ENCODE peak calls at places on chromosomes 16 and 17, in seven cellular contexts. One of them, this sample, is unnamed.

GRCh38 chr16:10136916-10137315 is 45.3 kb downstream of the GRIN2A start:
- DNase-seq in OCI-LY7: no peak
- DNase-seq in BJ: no peak
- DNase-seq in cardiac fibroblast: no peak
- DNase-seq in WERI-Rb-1: peak; percentile 34
- DNase-seq in coronary artery: no peak
- DNase-seq in sigmoid colon: no peak
- DNase-seq in this sample: no peak

GRCh38 chr17:75482098-75482943 is 25.9 kb downstream of the TMEM94 start:
- DNase-seq in BJ: no peak
- DNase-seq in coronary artery: no peak
- DNase-seq in WERI-Rb-1: no peak
- DNase-seq in cardiac fibroblast: no peak
- DNase-seq in sigmoid colon: no peak
- DNase-seq in OCI-LY7: no peak
- DNase-seq in this sample: no peak

GRCh38 chr16:11499295-11500089 is 87.2 kb downstream of the LITAF start:
- DNase-seq in WERI-Rb-1: no peak
- DNase-seq in coronary artery: no peak
- DNase-seq in BJ: no peak
- DNase-seq in sigmoid colon: no peak
- DNase-seq in cardiac fibroblast: no peak
- DNase-seq in OCI-LY7: no peak
- DNase-seq in this sample: no peak

GRCh38 chr17:37392024-37392590 is 14.5 kb downstream of the ACACA start:
- DNase-seq in coronary artery: no peak
- DNase-seq in sigmoid colon: no peak
- DNase-seq in BJ: no peak
- DNase-seq in cardiac fibroblast: peak; percentile 88
- DNase-seq in WERI-Rb-1: no peak
- DNase-seq in OCI-LY7: no peak
- DNase-seq in this sample: no peak

GRCh38 chr17:62965649-62966425 is at the start of gene TANC2:
- DNase-seq in coronary artery: peak; percentile 84
- DNase-seq in BJ: no peak
- DNase-seq in sigmoid colon: peak; percentile 91
- DNase-seq in WERI-Rb-1: peak; percentile 90
- DNase-seq in cardiac fibroblast: peak; percentile 83
- DNase-seq in OCI-LY7: peak; percentile 85
- DNase-seq in this sample: peak; percentile 26

GRCh38 chr16:700684-701584 is 4.7 kb downstream of the FBXL16 start:
- DNase-seq in OCI-LY7: no peak
- DNase-seq in BJ: no peak
- DNase-seq in sigmoid colon: no peak
- DNase-seq in coronary artery: no peak
- DNase-seq in WERI-Rb-1: no peak
- DNase-seq in cardiac fibroblast: no peak
- DNase-seq in this sample: no peak

GRCh38 chr17:517181-517580 is 164.6 kb upstream of the RPH3AL start:
- DNase-seq in WERI-Rb-1: no peak
- DNase-seq in BJ: no peak
- DNase-seq in cardiac fibroblast: no peak
- DNase-seq in sigmoid colon: no peak
- DNase-seq in coronary artery: no peak
- DNase-seq in OCI-LY7: no peak
- DNase-seq in this sample: no peak

GRCh38 chr16:83913234-83913633 is 14.3 kb downstream of the MLYCD start:
- DNase-seq in BJ: no peak
- DNase-seq in WERI-Rb-1: no peak
- DNase-seq in cardiac fibroblast: peak; percentile 54
- DNase-seq in sigmoid colon: peak; percentile 66
- DNase-seq in coronary artery: no peak
- DNase-seq in OCI-LY7: no peak
- DNase-seq in this sample: no peak

GRCh38 chr17:43734376-43734775 is 24.2 kb downstream of the SOST start:
- DNase-seq in BJ: peak; percentile 48
- DNase-seq in OCI-LY7: no peak
- DNase-seq in cardiac fibroblast: peak; percentile 83
- DNase-seq in coronary artery: no peak
- DNase-seq in sigmoid colon: no peak
- DNase-seq in WERI-Rb-1: no peak
- DNase-seq in this sample: no peak

GRCh38 chr16:425082-425718 is at the start of gene RAB11FIP3:
- DNase-seq in sigmoid colon: peak; percentile 93
- DNase-seq in OCI-LY7: peak; percentile 90
- DNase-seq in BJ: no peak
- DNase-seq in WERI-Rb-1: peak; percentile 88
- DNase-seq in coronary artery: peak; percentile 88
- DNase-seq in cardiac fibroblast: peak; percentile 82
- DNase-seq in this sample: no peak

GRCh38 chr16:53511403-53512280 is 8.6 kb upstream of the AKTIP start:
- DNase-seq in OCI-LY7: no peak
- DNase-seq in cardiac fibroblast: no peak
- DNase-seq in sigmoid colon: no peak
- DNase-seq in coronary artery: no peak
- DNase-seq in WERI-Rb-1: peak; percentile 20
- DNase-seq in BJ: no peak
- DNase-seq in this sample: no peak

GRCh38 chr16:88923926-88924833 is 52.8 kb downstream of the CBFA2T3 start:
- DNase-seq in OCI-LY7: no peak
- DNase-seq in cardiac fibroblast: no peak
- DNase-seq in coronary artery: no peak
- DNase-seq in sigmoid colon: no peak
- DNase-seq in BJ: no peak
- DNase-seq in WERI-Rb-1: no peak
- DNase-seq in this sample: no peak

GRCh38 chr17:80892019-80892855 is 99.4 kb upstream of the CHMP6 start:
- DNase-seq in BJ: peak; percentile 93
- DNase-seq in WERI-Rb-1: no peak
- DNase-seq in cardiac fibroblast: peak; percentile 98
- DNase-seq in OCI-LY7: no peak
- DNase-seq in coronary artery: no peak
- DNase-seq in sigmoid colon: peak; percentile 77
- DNase-seq in this sample: peak; percentile 91

GRCh38 chr17:63095459-63095858 is 129.4 kb downstream of the TANC2 start:
- DNase-seq in BJ: no peak
- DNase-seq in sigmoid colon: no peak
- DNase-seq in WERI-Rb-1: no peak
- DNase-seq in OCI-LY7: no peak
- DNase-seq in coronary artery: no peak
- DNase-seq in cardiac fibroblast: no peak
- DNase-seq in this sample: no peak

GRCh38 chr17:63480826-63481487 is 4.1 kb downstream of the ACE start:
- DNase-seq in OCI-LY7: peak; percentile 29
- DNase-seq in sigmoid colon: no peak
- DNase-seq in BJ: no peak
- DNase-seq in coronary artery: peak; percentile 64
- DNase-seq in WERI-Rb-1: no peak
- DNase-seq in cardiac fibroblast: no peak
- DNase-seq in this sample: no peak

GRCh38 chr17:1078831-1079561 is 82.1 kb downstream of the TIMM22 start:
- DNase-seq in OCI-LY7: no peak
- DNase-seq in sigmoid colon: no peak
- DNase-seq in BJ: no peak
- DNase-seq in WERI-Rb-1: no peak
- DNase-seq in coronary artery: no peak
- DNase-seq in cardiac fibroblast: no peak
- DNase-seq in this sample: no peak

GRCh38 chr17:43695968-43696865 is 34.5 kb upstream of the MEOX1 start:
- DNase-seq in cardiac fibroblast: peak; percentile 83
- DNase-seq in coronary artery: peak; percentile 79
- DNase-seq in BJ: no peak
- DNase-seq in OCI-LY7: no peak
- DNase-seq in WERI-Rb-1: no peak
- DNase-seq in sigmoid colon: peak; percentile 71
- DNase-seq in this sample: no peak

GRCh38 chr17:49404371-49404770 is 10.3 kb downstream of the PHB1 start:
- DNase-seq in sigmoid colon: peak; percentile 57
- DNase-seq in cardiac fibroblast: no peak
- DNase-seq in WERI-Rb-1: no peak
- DNase-seq in OCI-LY7: peak; percentile 43
- DNase-seq in coronary artery: no peak
- DNase-seq in BJ: no peak
- DNase-seq in this sample: no peak

GRCh38 chr17:45276031-45276430 is 14.1 kb upstream of the SPATA32 start:
- DNase-seq in sigmoid colon: no peak
- DNase-seq in BJ: no peak
- DNase-seq in cardiac fibroblast: peak; percentile 64
- DNase-seq in WERI-Rb-1: no peak
- DNase-seq in OCI-LY7: no peak
- DNase-seq in coronary artery: no peak
- DNase-seq in this sample: peak; percentile 59

GRCh38 chr16:70685938-70686375 is at the start of gene MTSS2:
- DNase-seq in sigmoid colon: peak; percentile 96
- DNase-seq in coronary artery: no peak
- DNase-seq in cardiac fibroblast: peak; percentile 92
- DNase-seq in BJ: no peak
- DNase-seq in WERI-Rb-1: peak; percentile 84
- DNase-seq in OCI-LY7: no peak
- DNase-seq in this sample: no peak

GRCh38 chr17:44217738-44218343 is 1.6 kb downstream of the UBTF start:
- DNase-seq in BJ: no peak
- DNase-seq in sigmoid colon: no peak
- DNase-seq in cardiac fibroblast: no peak
- DNase-seq in coronary artery: no peak
- DNase-seq in OCI-LY7: no peak
- DNase-seq in WERI-Rb-1: no peak
- DNase-seq in this sample: no peak

GRCh38 chr17:10768766-10769383 is 35.0 kb downstream of the TMEM238L start:
- DNase-seq in BJ: no peak
- DNase-seq in coronary artery: peak; percentile 64
- DNase-seq in WERI-Rb-1: no peak
- DNase-seq in cardiac fibroblast: no peak
- DNase-seq in OCI-LY7: no peak
- DNase-seq in sigmoid colon: peak; percentile 47
- DNase-seq in this sample: no peak

GRCh38 chr16:57374067-57374534 is 1.8 kb downstream of the CX3CL1 start:
- DNase-seq in cardiac fibroblast: peak; percentile 43
- DNase-seq in sigmoid colon: peak; percentile 77
- DNase-seq in coronary artery: no peak
- DNase-seq in OCI-LY7: no peak
- DNase-seq in BJ: no peak
- DNase-seq in WERI-Rb-1: no peak
- DNase-seq in this sample: no peak

GRCh38 chr17:49079840-49080663 is 52.5 kb upstream of the B4GALNT2 start:
- DNase-seq in WERI-Rb-1: no peak
- DNase-seq in BJ: no peak
- DNase-seq in OCI-LY7: no peak
- DNase-seq in sigmoid colon: no peak
- DNase-seq in cardiac fibroblast: no peak
- DNase-seq in coronary artery: no peak
- DNase-seq in this sample: no peak

DNA sequence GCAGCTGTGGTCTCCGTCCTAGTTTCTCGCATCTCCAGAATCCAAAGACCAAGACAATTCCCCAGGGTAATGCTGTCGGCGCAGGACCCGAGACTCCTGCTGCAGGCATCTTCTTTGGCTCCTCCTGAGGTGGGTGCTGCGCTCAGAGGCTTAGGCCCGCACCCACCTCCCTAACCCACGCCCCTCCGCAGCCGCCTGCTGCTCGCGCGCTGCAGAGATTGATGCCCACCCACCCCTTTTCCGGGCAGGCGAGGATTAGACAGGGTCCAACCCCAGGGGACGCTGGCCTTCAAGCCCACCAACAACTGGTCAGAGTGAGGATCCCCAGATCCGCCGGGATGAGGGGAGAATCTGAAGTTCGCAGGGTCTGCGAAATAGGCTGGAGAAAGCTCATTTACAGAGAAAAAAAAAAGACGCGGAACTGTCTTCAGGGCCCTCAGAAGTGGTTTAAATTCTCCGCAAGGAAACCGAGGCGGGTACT is 27.9 kb downstream of the SLFN11 start:
- DNase-seq in sigmoid colon: no peak
- DNase-seq in WERI-Rb-1: no peak
- DNase-seq in cardiac fibroblast: no peak
- DNase-seq in OCI-LY7: no peak
- DNase-seq in coronary artery: no peak
- DNase-seq in BJ: no peak
- DNase-seq in this sample: no peak
- H3K4me3 ChIP-seq in sigmoid colon: peak overlapping the region; percentile 48
- H3K4me3 ChIP-seq in WERI-Rb-1: no peak overlapping the region
- H3K4me3 ChIP-seq in cardiac fibroblast: peak overlapping the region; percentile 35
- H3K4me3 ChIP-seq in OCI-LY7: no peak overlapping the region
- H3K4me3 ChIP-seq in coronary artery: peak overlapping the region; percentile 57
- H3K4me3 ChIP-seq in BJ: peak overlapping the region; percentile 40
- H3K4me3 ChIP-seq in this sample: peak overlapping the region; percentile 8

DNA sequence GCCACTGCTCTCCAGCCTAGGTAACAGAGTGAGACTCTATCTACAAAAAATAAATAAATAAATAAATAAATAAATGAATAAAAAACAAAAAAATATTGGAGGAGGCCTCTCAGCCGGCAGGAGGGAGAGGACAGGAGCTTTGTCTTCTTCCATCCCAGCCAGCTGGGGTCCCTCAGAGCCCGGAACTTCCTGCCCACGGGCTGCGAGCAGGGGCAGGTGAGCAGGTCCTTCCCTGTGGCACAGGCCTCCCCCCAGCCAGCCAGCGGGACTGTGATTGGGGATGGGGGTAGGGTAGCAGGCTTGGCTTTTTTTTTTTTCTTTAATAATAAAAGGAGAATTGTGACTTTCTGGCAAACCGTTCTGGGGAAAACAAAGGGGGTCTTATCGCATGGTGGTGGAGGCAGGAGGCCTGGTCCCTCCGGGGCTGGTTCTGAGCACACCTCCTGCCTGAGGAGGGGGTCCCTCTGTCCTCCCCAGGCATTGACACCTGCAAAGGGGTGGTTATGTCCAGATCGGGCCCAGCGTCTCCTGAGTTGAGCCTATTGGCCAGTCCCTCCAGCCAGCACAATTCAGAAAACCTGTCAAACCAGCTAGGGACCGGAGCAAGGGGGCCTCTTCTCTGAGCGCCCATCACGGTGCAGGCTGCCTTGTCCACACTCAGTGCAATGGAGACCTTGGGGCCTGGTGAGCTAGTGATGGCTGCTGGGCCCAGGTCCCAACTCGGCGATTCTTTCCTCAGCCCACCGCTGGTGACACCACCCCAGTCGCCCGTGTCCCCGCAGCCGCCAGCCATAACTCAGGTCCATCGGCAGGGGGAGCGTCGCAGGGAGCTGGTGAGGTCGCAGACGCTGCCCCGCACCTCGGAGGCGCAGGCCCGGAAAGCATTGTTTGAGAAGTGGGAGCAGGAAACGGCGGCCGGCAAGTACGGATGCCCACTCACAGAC is 10.3 kb downstream of the SMTNL2 start:
- DNase-seq in OCI-LY7: peak; percentile 41
- DNase-seq in sigmoid colon: no peak
- DNase-seq in BJ: no peak
- DNase-seq in coronary artery: no peak
- DNase-seq in cardiac fibroblast: no peak
- DNase-seq in WERI-Rb-1: no peak
- DNase-seq in this sample: no peak
- H3K4me3 ChIP-seq in OCI-LY7: no peak overlapping the region
- H3K4me3 ChIP-seq in sigmoid colon: no peak overlapping the region
- H3K4me3 ChIP-seq in BJ: no peak overlapping the region
- H3K4me3 ChIP-seq in coronary artery: no peak overlapping the region
- H3K4me3 ChIP-seq in cardiac fibroblast: no peak overlapping the region
- H3K4me3 ChIP-seq in WERI-Rb-1: no peak overlapping the region
- H3K4me3 ChIP-seq in this sample: no peak overlapping the region

GRCh38 chr16:78800535-78800934 is 701.1 kb downstream of the WWOX start:
- DNase-seq in coronary artery: no peak
- DNase-seq in BJ: no peak
- DNase-seq in WERI-Rb-1: no peak
- DNase-seq in OCI-LY7: no peak
- DNase-seq in cardiac fibroblast: no peak
- DNase-seq in sigmoid colon: no peak
- DNase-seq in this sample: no peak
- H3K4me3 ChIP-seq in coronary artery: no peak overlapping the region
- H3K4me3 ChIP-seq in BJ: no peak overlapping the region
- H3K4me3 ChIP-seq in WERI-Rb-1: no peak overlapping the region
- H3K4me3 ChIP-seq in OCI-LY7: no peak overlapping the region
- H3K4me3 ChIP-seq in cardiac fibroblast: no peak overlapping the region
- H3K4me3 ChIP-seq in sigmoid colon: no peak overlapping the region
- H3K4me3 ChIP-seq in this sample: no peak overlapping the region

GRCh38 chr17:68598074-68598473 is 3.1 kb downstream of the FAM20A start:
- DNase-seq in WERI-Rb-1: no peak
- DNase-seq in OCI-LY7: no peak
- DNase-seq in sigmoid colon: no peak
- DNase-seq in BJ: no peak
- DNase-seq in coronary artery: no peak
- DNase-seq in cardiac fibroblast: no peak
- DNase-seq in this sample: no peak
- H3K4me3 ChIP-seq in WERI-Rb-1: no peak overlapping the region
- H3K4me3 ChIP-seq in OCI-LY7: no peak overlapping the region
- H3K4me3 ChIP-seq in sigmoid colon: no peak overlapping the region
- H3K4me3 ChIP-seq in BJ: peak overlapping the region; percentile 3
- H3K4me3 ChIP-seq in coronary artery: peak overlapping the region; percentile 82
- H3K4me3 ChIP-seq in cardiac fibroblast: no peak overlapping the region
- H3K4me3 ChIP-seq in this sample: peak overlapping the region; percentile 52

This sample was measured in HFF-Myc.